ENCODE peak calls at places on chromosomes 11 and 22, in six cellular contexts. One of them, this sample, is unnamed.

GRCh38 chr11:78203184-78203583 is 14.5 kb downstream of the USP35 start:
- DNase-seq in tibial artery: no peak
- DNase-seq in body of pancreas: peak
- DNase-seq in cardiac muscle cell: no peak
- DNase-seq in kidney epithelial cell: no peak
- DNase-seq in lower leg skin: no peak
- DNase-seq in this sample: no peak

GRCh38 chr11:34783816-34784317 is 132.3 kb downstream of the APIP start:
- DNase-seq in kidney epithelial cell: no peak
- DNase-seq in body of pancreas: no peak
- DNase-seq in lower leg skin: no peak
- DNase-seq in tibial artery: no peak
- DNase-seq in cardiac muscle cell: no peak
- DNase-seq in this sample: no peak

GRCh38 chr11:113529606-113530005 is 54.4 kb upstream of the DRD2 start:
- DNase-seq in kidney epithelial cell: no peak
- DNase-seq in lower leg skin: no peak
- DNase-seq in cardiac muscle cell: no peak
- DNase-seq in body of pancreas: no peak
- DNase-seq in tibial artery: no peak
- DNase-seq in this sample: no peak

GRCh38 chr11:45341379-45341778 is 55.2 kb upstream of the SYT13 start:
- DNase-seq in body of pancreas: no peak
- DNase-seq in tibial artery: no peak
- DNase-seq in cardiac muscle cell: no peak
- DNase-seq in lower leg skin: no peak
- DNase-seq in kidney epithelial cell: no peak
- DNase-seq in this sample: no peak

GRCh38 chr11:100876826-100877545 is 189.9 kb downstream of the ARHGAP42 start:
- DNase-seq in tibial artery: no peak
- DNase-seq in cardiac muscle cell: peak
- DNase-seq in lower leg skin: no peak
- DNase-seq in kidney epithelial cell: peak
- DNase-seq in body of pancreas: no peak
- DNase-seq in this sample: peak

GRCh38 chr11:32433249-32434115 is 1.9 kb downstream of the WT1 start:
- DNase-seq in body of pancreas: no peak
- DNase-seq in lower leg skin: no peak
- DNase-seq in kidney epithelial cell: no peak
- DNase-seq in cardiac muscle cell: peak
- DNase-seq in tibial artery: no peak
- DNase-seq in this sample: no peak

GRCh38 chr11:57311109-57311936 is 13.4 kb downstream of the TNKS1BP1 start:
- DNase-seq in cardiac muscle cell: peak
- DNase-seq in lower leg skin: peak
- DNase-seq in kidney epithelial cell: peak
- DNase-seq in body of pancreas: peak
- DNase-seq in tibial artery: peak
- DNase-seq in this sample: peak

GRCh38 chr11:123576501-123576900 is 77.9 kb downstream of the SCN3B start:
- DNase-seq in body of pancreas: no peak
- DNase-seq in tibial artery: no peak
- DNase-seq in lower leg skin: no peak
- DNase-seq in cardiac muscle cell: no peak
- DNase-seq in kidney epithelial cell: no peak
- DNase-seq in this sample: no peak

GRCh38 chr22:43883719-43884415 is 7.9 kb downstream of the PNPLA5 start:
- DNase-seq in lower leg skin: no peak
- DNase-seq in body of pancreas: no peak
- DNase-seq in kidney epithelial cell: no peak
- DNase-seq in tibial artery: no peak
- DNase-seq in cardiac muscle cell: no peak
- DNase-seq in this sample: no peak

GRCh38 chr11:111379500-111380136 is 543 bp upstream of the POU2AF1 start:
- DNase-seq in lower leg skin: no peak
- DNase-seq in tibial artery: no peak
- DNase-seq in cardiac muscle cell: no peak
- DNase-seq in body of pancreas: no peak
- DNase-seq in kidney epithelial cell: no peak
- DNase-seq in this sample: no peak

GRCh38 chr22:16915711-16916110 is 90.5 kb upstream of the XKR3 start:
- DNase-seq in tibial artery: no peak
- DNase-seq in cardiac muscle cell: no peak
- DNase-seq in body of pancreas: no peak
- DNase-seq in kidney epithelial cell: no peak
- DNase-seq in lower leg skin: no peak
- DNase-seq in this sample: peak

GRCh38 chr22:46054091-46054877 is 77.3 kb upstream of the WNT7B start:
- DNase-seq in body of pancreas: peak
- DNase-seq in lower leg skin: peak
- DNase-seq in kidney epithelial cell: no peak
- DNase-seq in tibial artery: peak
- DNase-seq in cardiac muscle cell: peak
- DNase-seq in this sample: no peak

GRCh38 chr22:50246242-50247175 is 1.7 kb upstream of the TUBGCP6 start:
- DNase-seq in cardiac muscle cell: no peak
- DNase-seq in tibial artery: no peak
- DNase-seq in lower leg skin: no peak
- DNase-seq in body of pancreas: no peak
- DNase-seq in kidney epithelial cell: no peak
- DNase-seq in this sample: no peak

GRCh38 chr22:50242406-50242949 is 2.3 kb downstream of the TUBGCP6 start:
- DNase-seq in cardiac muscle cell: no peak
- DNase-seq in body of pancreas: no peak
- DNase-seq in tibial artery: no peak
- DNase-seq in kidney epithelial cell: no peak
- DNase-seq in lower leg skin: no peak
- DNase-seq in this sample: no peak

GRCh38 chr22:50245214-50246072 is 620 bp upstream of the TUBGCP6 start:
- DNase-seq in kidney epithelial cell: no peak
- DNase-seq in lower leg skin: no peak
- DNase-seq in body of pancreas: no peak
- DNase-seq in tibial artery: no peak
- DNase-seq in cardiac muscle cell: no peak
- DNase-seq in this sample: no peak

GRCh38 chr22:50244420-50245213 is at the start of gene TUBGCP6:
- DNase-seq in tibial artery: peak
- DNase-seq in cardiac muscle cell: peak
- DNase-seq in body of pancreas: peak
- DNase-seq in kidney epithelial cell: peak
- DNase-seq in lower leg skin: peak
- DNase-seq in this sample: no peak

DNA sequence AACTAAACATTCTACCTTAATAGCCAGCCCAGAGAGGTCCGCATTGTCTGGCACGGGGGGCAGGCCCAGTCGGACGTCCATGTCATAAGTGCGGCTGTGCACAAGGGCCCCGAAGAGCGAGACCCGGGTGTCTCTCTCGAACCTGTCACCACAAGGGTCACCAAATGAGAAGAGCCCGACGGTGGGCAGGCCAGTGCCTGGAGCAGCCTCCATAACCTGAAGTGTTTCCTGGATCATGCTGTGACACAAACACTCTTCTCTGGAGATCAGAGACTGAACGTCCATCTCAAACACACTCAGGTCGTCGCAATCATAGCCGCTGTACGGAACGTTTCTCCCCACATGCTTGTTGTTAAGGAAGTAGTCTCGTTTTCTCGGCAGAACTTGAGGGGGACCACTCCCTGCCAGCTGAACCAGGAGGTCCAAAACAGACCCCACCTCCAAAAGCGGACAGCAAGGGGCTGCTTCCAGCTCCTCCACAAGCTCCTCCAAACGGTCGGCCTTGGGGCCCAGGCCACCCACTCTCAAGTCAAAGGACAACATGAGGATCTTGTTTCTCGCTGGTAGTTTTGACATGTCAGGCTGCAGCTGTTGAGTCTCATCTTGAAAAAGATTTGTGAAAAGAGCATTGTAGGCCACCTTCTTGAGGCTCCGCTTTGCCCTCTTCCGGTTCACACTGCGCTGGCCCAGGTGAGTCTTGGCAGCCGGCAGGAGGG is 961 bp downstream of the TUBGCP6 start:
- DNase-seq in tibial artery: no peak
- DNase-seq in body of pancreas: no peak
- DNase-seq in kidney epithelial cell: no peak
- DNase-seq in lower leg skin: no peak
- DNase-seq in cardiac muscle cell: no peak
- DNase-seq in this sample: no peak
- TF ChIP-seq CTCF in tibial artery: no peak
- TF ChIP-seq CTCF in body of pancreas: no peak
- TF ChIP-seq CTCF in kidney epithelial cell: no peak
- TF ChIP-seq CTCF in lower leg skin: no peak
- TF ChIP-seq CTCF in cardiac muscle cell: no peak
- TF ChIP-seq CTCF in this sample: no peak

GRCh38 chr11:73365352-73366264 is 10.6 kb upstream of the RELT start:
- DNase-seq in cardiac muscle cell: no peak
- DNase-seq in body of pancreas: no peak
- DNase-seq in lower leg skin: no peak
- DNase-seq in tibial artery: no peak
- DNase-seq in kidney epithelial cell: no peak
- DNase-seq in this sample: no peak
- H3K4me3 ChIP-seq in cardiac muscle cell: no peak
- H3K4me3 ChIP-seq in body of pancreas: no peak
- H3K4me3 ChIP-seq in lower leg skin: no peak
- H3K4me3 ChIP-seq in tibial artery: no peak
- H3K4me3 ChIP-seq in kidney epithelial cell: no peak
- H3K4me3 ChIP-seq in this sample: no peak

GRCh38 chr11:471468-472145 is 21.5 kb downstream of the PTDSS2 start:
- DNase-seq in tibial artery: no peak
- DNase-seq in cardiac muscle cell: no peak
- DNase-seq in kidney epithelial cell: no peak
- DNase-seq in lower leg skin: no peak
- DNase-seq in body of pancreas: no peak
- DNase-seq in this sample: no peak

GRCh38 chr11:473975-474785 is 24.1 kb downstream of the PTDSS2 start:
- DNase-seq in body of pancreas: no peak
- DNase-seq in kidney epithelial cell: no peak
- DNase-seq in lower leg skin: no peak
- DNase-seq in cardiac muscle cell: no peak
- DNase-seq in tibial artery: no peak
- DNase-seq in this sample: no peak

GRCh38 chr11:472816-473215 is 22.7 kb downstream of the PTDSS2 start:
- DNase-seq in kidney epithelial cell: no peak
- DNase-seq in lower leg skin: no peak
- DNase-seq in body of pancreas: no peak
- DNase-seq in tibial artery: no peak
- DNase-seq in cardiac muscle cell: no peak
- DNase-seq in this sample: no peak

GRCh38 chr11:473415-473814 is 23.3 kb downstream of the PTDSS2 start:
- DNase-seq in body of pancreas: no peak
- DNase-seq in lower leg skin: no peak
- DNase-seq in tibial artery: no peak
- DNase-seq in kidney epithelial cell: no peak
- DNase-seq in cardiac muscle cell: no peak
- DNase-seq in this sample: no peak

GRCh38 chr11:472272-472671 is 22.2 kb downstream of the PTDSS2 start:
- DNase-seq in tibial artery: no peak
- DNase-seq in cardiac muscle cell: no peak
- DNase-seq in lower leg skin: no peak
- DNase-seq in body of pancreas: no peak
- DNase-seq in kidney epithelial cell: no peak
- DNase-seq in this sample: no peak
- TF ChIP-seq CTCF in tibial artery: no peak
- TF ChIP-seq CTCF in cardiac muscle cell: no peak
- TF ChIP-seq CTCF in lower leg skin: no peak
- TF ChIP-seq CTCF in body of pancreas: no peak
- TF ChIP-seq CTCF in kidney epithelial cell: no peak
- TF ChIP-seq CTCF in this sample: no peak

GRCh38 chr22:23764931-23765881 is 2.4 kb downstream of the C22orf15 start:
- DNase-seq in body of pancreas: no peak
- DNase-seq in kidney epithelial cell: no peak
- DNase-seq in cardiac muscle cell: no peak
- DNase-seq in lower leg skin: no peak
- DNase-seq in tibial artery: no peak
- DNase-seq in this sample: no peak
- H3K4me3 ChIP-seq in body of pancreas: no peak
- H3K4me3 ChIP-seq in kidney epithelial cell: no peak
- H3K4me3 ChIP-seq in cardiac muscle cell: no peak
- H3K4me3 ChIP-seq in lower leg skin: no peak
- H3K4me3 ChIP-seq in tibial artery: no peak
- H3K4me3 ChIP-seq in this sample: no peak

DNA sequence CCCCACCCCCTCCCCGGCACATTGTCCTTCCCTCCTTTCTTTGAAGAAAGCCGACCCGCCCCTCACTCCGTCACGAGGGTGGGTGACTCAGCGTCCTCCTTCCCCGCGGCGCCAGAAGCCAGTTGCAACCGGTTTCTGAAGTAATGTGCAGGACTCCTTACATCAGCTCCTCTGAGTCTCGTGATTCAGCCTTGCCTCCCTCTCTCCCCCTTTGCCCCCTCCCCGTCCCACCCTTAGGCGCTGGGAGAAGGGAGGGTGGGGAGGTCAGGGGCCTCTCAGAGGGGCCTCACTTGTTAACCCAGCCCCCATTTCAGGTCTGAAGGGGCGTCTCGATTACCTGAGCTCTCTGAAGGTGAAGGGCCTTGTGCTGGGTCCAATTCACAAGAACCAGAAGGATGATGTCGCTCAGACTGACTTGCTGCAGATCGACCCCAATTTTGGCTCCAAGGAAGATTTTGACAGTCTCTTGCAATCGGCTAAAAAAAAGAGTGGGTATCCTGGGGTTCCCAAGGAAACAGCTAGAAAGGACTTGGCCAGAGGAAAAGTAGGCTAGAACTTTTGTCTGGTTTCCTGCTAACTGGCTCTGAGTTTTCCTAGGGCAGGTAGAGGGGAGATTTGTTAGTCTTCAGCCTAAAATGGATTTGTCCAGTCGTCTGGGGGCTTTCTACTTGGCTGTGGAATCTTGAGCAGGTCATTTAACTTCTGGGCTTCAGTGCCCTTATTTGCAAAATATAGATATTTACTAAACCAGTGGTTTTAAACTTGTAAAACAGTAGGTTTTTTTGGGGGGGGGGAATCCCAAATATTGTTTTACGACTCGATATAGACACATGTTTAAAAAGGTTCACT is 1.1 kb downstream of the SLC3A2 start:
- DNase-seq in tibial artery: peak
- DNase-seq in body of pancreas: peak
- DNase-seq in cardiac muscle cell: peak
- DNase-seq in kidney epithelial cell: peak
- DNase-seq in lower leg skin: peak
- DNase-seq in this sample: peak
- TF ChIP-seq CTCF in tibial artery: no peak
- TF ChIP-seq CTCF in body of pancreas: no peak
- TF ChIP-seq CTCF in cardiac muscle cell: no peak
- TF ChIP-seq CTCF in kidney epithelial cell: no peak
- TF ChIP-seq CTCF in lower leg skin: no peak
- TF ChIP-seq CTCF in this sample: no peak